ENCODE peak calls at places on chromosomes 2 and 18, in four cellular contexts. B is C1 segment of cervical spinal cord, M is ACHN, K is NCI-H510A treated with DMSO at 0.1 percent for 48 hours. Z is an unnamed sample.

GRCh38 chr2:116776556-116776955 is 1037.9 kb upstream of the DDX18 start:
- DNase-seq in B (no peak), M (no peak), K (no peak), Z (no peak)

GRCh38 chr2:144358979-144359541 is 160.9 kb downstream of the ZEB2 start:
- DNase-seq in M (peak; percentile 55), K (no peak), B (no peak), Z (no peak)

GRCh38 chr2:65514555-65515195 is 82.3 kb upstream of the SPRED2 start:
- DNase-seq in K (no peak), B (no peak), M (no peak), Z (no peak)

GRCh38 chr2:145481334-145481922 is 961.5 kb upstream of the ZEB2 start:
- DNase-seq in M (no peak), K (no peak), B (no peak), Z (no peak)

GRCh38 chr2:35447210-35447609 is 908.4 kb upstream of the CRIM1 start:
- DNase-seq in K (no peak), B (no peak), M (no peak), Z (peak; percentile 49)

GRCh38 chr2:85106489-85107180 is 26.6 kb upstream of the TCF7L1 start:
- DNase-seq in K (no peak), M (no peak), B (no peak), Z (no peak)

GRCh38 chr2:10171006-10171800 is 48.7 kb downstream of the RRM2 start:
- DNase-seq in K (no peak), M (no peak), B (no peak), Z (no peak)

GRCh38 chr2:167271941-167272340 is 383.7 kb downstream of the XIRP2 start:
- DNase-seq in M (no peak), B (no peak), K (no peak), Z (no peak)

GRCh38 chr2:157900203-157900602 is 24.1 kb upstream of the ACVR1 start:
- DNase-seq in K (peak; percentile 17), B (no peak), M (no peak), Z (no peak)

GRCh38 chr2:114661926-114662670 is 219.7 kb downstream of the DPP10 start:
- DNase-seq in K (peak; percentile 50), B (peak; percentile 38), M (no peak), Z (no peak)

GRCh38 chr2:226647626-226648518 is 151.7 kb downstream of the IRS1 start:
- DNase-seq in M (no peak), B (no peak), K (no peak), Z (no peak)

GRCh38 chr18:67771271-67771670 is 254.8 kb upstream of the DSEL start:
- DNase-seq in B (no peak), M (no peak), K (no peak), Z (no peak)

GRCh38 chr2:8072907-8073306 is 608.9 kb upstream of the ID2 start:
- DNase-seq in B (no peak), M (no peak), K (no peak), Z (no peak)

GRCh38 chr18:32019251-32019943 is 772 bp downstream of the RNF125 start:
- DNase-seq in K (peak; percentile 75), B (peak; percentile 45), M (no peak), Z (peak; percentile 56)

GRCh38 chr2:46334389-46335345 is 37.5 kb downstream of the EPAS1 start:
- DNase-seq in K (no peak), B (no peak), M (peak; percentile 16), Z (no peak)

GRCh38 chr2:190404487-190404886 is 3.7 kb upstream of the MFSD6 start:
- DNase-seq in K (no peak), B (no peak), M (peak; percentile 31), Z (no peak)

GRCh38 chr2:67446504-67446911 is 49.4 kb downstream of the ETAA1 start:
- DNase-seq in M (no peak), B (no peak), K (peak; percentile 42), Z (no peak)

GRCh38 chr2:151363709-151364108 is 6.3 kb downstream of the TNFAIP6 start:
- DNase-seq in B (peak; percentile 10), K (no peak), M (no peak), Z (peak; percentile 68)

GRCh38 chr2:171316220-171316619 is 117.6 kb downstream of the METTL8 start:
- DNase-seq in M (no peak), K (no peak), B (no peak), Z (no peak)

GRCh38 chr2:113180131-113180946 is 6.6 kb downstream of the PSD4 start:
- DNase-seq in B (no peak), M (no peak), K (no peak), Z (no peak)

GRCh38 chr2:74278694-74279093 is 64.5 kb downstream of the SLC4A5 start:
- DNase-seq in M (no peak), K (no peak), B (no peak), Z (no peak)

GRCh38 chr2:224689539-224689938 is 26.6 kb downstream of the CCDC195 start:
- DNase-seq in M (no peak), K (no peak), B (no peak), Z (no peak)